ENCODE peak calls at places on chromosomes 16 and 17, in ten cellular contexts. One of them, this sample, is unnamed.

GRCh38 chr17:17227608-17228520 is 9.1 kb downstream of the FLCN start:
- DNase-seq in activated effector memory CD4-positive, alpha-beta T cell treated with anti-CD3 and anti-CD28 coated beads, Interleukin-2, amount 50 U/mL, for 16 hours: no peak
- DNase-seq in EL: no peak
- DNase-seq in GM06990: no peak
- DNase-seq in left kidney: no peak
- DNase-seq in dorsolateral prefrontal cortex: no peak
- DNase-seq in fibroblast of the conjunctiva: no peak
- DNase-seq in pons: no peak
- DNase-seq in PC-3: no peak
- DNase-seq in AG10803: no peak
- DNase-seq in this sample: no peak

GRCh38 chr16:7393680-7394079 is 61.0 kb downstream of the RBFOX1 start:
- DNase-seq in activated effector memory CD4-positive, alpha-beta T cell treated with anti-CD3 and anti-CD28 coated beads, Interleukin-2, amount 50 U/mL, for 16 hours: no peak
- DNase-seq in EL: no peak
- DNase-seq in GM06990: no peak
- DNase-seq in left kidney: no peak
- DNase-seq in dorsolateral prefrontal cortex: no peak
- DNase-seq in fibroblast of the conjunctiva: no peak
- DNase-seq in pons: no peak
- DNase-seq in PC-3: no peak
- DNase-seq in AG10803: no peak
- DNase-seq in this sample: no peak

GRCh38 chr17:82551779-82552457 is 32.4 kb downstream of the FOXK2 start:
- DNase-seq in activated effector memory CD4-positive, alpha-beta T cell treated with anti-CD3 and anti-CD28 coated beads, Interleukin-2, amount 50 U/mL, for 16 hours: peak
- DNase-seq in EL: peak
- DNase-seq in GM06990: peak
- DNase-seq in left kidney: peak
- DNase-seq in dorsolateral prefrontal cortex: peak
- DNase-seq in fibroblast of the conjunctiva: peak
- DNase-seq in pons: no peak
- DNase-seq in PC-3: peak
- DNase-seq in AG10803: peak
- DNase-seq in this sample: peak

GRCh38 chr17:58352843-58353719 is 1.1 kb upstream of the SUPT4H1 start:
- DNase-seq in activated effector memory CD4-positive, alpha-beta T cell treated with anti-CD3 and anti-CD28 coated beads, Interleukin-2, amount 50 U/mL, for 16 hours: peak
- DNase-seq in EL: peak
- DNase-seq in GM06990: peak
- DNase-seq in left kidney: peak
- DNase-seq in dorsolateral prefrontal cortex: peak
- DNase-seq in fibroblast of the conjunctiva: no peak
- DNase-seq in pons: peak
- DNase-seq in PC-3: peak
- DNase-seq in AG10803: peak
- DNase-seq in this sample: peak

GRCh38 chr16:65717006-65717720 is 595.3 kb upstream of the CDH11 start:
- DNase-seq in activated effector memory CD4-positive, alpha-beta T cell treated with anti-CD3 and anti-CD28 coated beads, Interleukin-2, amount 50 U/mL, for 16 hours: no peak
- DNase-seq in EL: no peak
- DNase-seq in GM06990: no peak
- DNase-seq in left kidney: no peak
- DNase-seq in dorsolateral prefrontal cortex: no peak
- DNase-seq in fibroblast of the conjunctiva: no peak
- DNase-seq in pons: no peak
- DNase-seq in PC-3: no peak
- DNase-seq in AG10803: no peak
- DNase-seq in this sample: no peak

GRCh38 chr16:88320947-88321634 is 61.7 kb upstream of the ZNF469 start:
- DNase-seq in activated effector memory CD4-positive, alpha-beta T cell treated with anti-CD3 and anti-CD28 coated beads, Interleukin-2, amount 50 U/mL, for 16 hours: no peak
- DNase-seq in EL: peak
- DNase-seq in GM06990: no peak
- DNase-seq in left kidney: no peak
- DNase-seq in dorsolateral prefrontal cortex: no peak
- DNase-seq in fibroblast of the conjunctiva: no peak
- DNase-seq in pons: no peak
- DNase-seq in PC-3: peak
- DNase-seq in AG10803: no peak
- DNase-seq in this sample: no peak

GRCh38 chr17:77383613-77384608 is 243.1 kb downstream of the SEC14L1 start:
- DNase-seq in activated effector memory CD4-positive, alpha-beta T cell treated with anti-CD3 and anti-CD28 coated beads, Interleukin-2, amount 50 U/mL, for 16 hours: no peak
- DNase-seq in EL: no peak
- DNase-seq in GM06990: no peak
- DNase-seq in left kidney: no peak
- DNase-seq in dorsolateral prefrontal cortex: no peak
- DNase-seq in fibroblast of the conjunctiva: no peak
- DNase-seq in pons: no peak
- DNase-seq in PC-3: no peak
- DNase-seq in AG10803: no peak
- DNase-seq in this sample: no peak

GRCh38 chr17:44272321-44272951 is 4.5 kb upstream of the SLC4A1 start:
- DNase-seq in activated effector memory CD4-positive, alpha-beta T cell treated with anti-CD3 and anti-CD28 coated beads, Interleukin-2, amount 50 U/mL, for 16 hours: no peak
- DNase-seq in EL: no peak
- DNase-seq in GM06990: no peak
- DNase-seq in left kidney: no peak
- DNase-seq in dorsolateral prefrontal cortex: no peak
- DNase-seq in fibroblast of the conjunctiva: no peak
- DNase-seq in pons: no peak
- DNase-seq in PC-3: no peak
- DNase-seq in AG10803: no peak
- DNase-seq in this sample: no peak

GRCh38 chr17:3990391-3991127 is 26.3 kb upstream of the ATP2A3 start:
- DNase-seq in activated effector memory CD4-positive, alpha-beta T cell treated with anti-CD3 and anti-CD28 coated beads, Interleukin-2, amount 50 U/mL, for 16 hours: no peak
- DNase-seq in EL: no peak
- DNase-seq in GM06990: no peak
- DNase-seq in left kidney: no peak
- DNase-seq in dorsolateral prefrontal cortex: no peak
- DNase-seq in fibroblast of the conjunctiva: no peak
- DNase-seq in pons: no peak
- DNase-seq in PC-3: no peak
- DNase-seq in AG10803: peak
- DNase-seq in this sample: no peak

GRCh38 chr17:56593073-56593740 is at the start of gene NOG:
- DNase-seq in activated effector memory CD4-positive, alpha-beta T cell treated with anti-CD3 and anti-CD28 coated beads, Interleukin-2, amount 50 U/mL, for 16 hours: peak
- DNase-seq in EL: peak
- DNase-seq in GM06990: no peak
- DNase-seq in left kidney: peak
- DNase-seq in dorsolateral prefrontal cortex: peak
- DNase-seq in fibroblast of the conjunctiva: peak
- DNase-seq in pons: peak
- DNase-seq in PC-3: peak
- DNase-seq in AG10803: peak
- DNase-seq in this sample: no peak

GRCh38 chr17:44004761-44005526 is 522 bp downstream of the NAGS start:
- DNase-seq in activated effector memory CD4-positive, alpha-beta T cell treated with anti-CD3 and anti-CD28 coated beads, Interleukin-2, amount 50 U/mL, for 16 hours: peak
- DNase-seq in EL: no peak
- DNase-seq in GM06990: no peak
- DNase-seq in left kidney: peak
- DNase-seq in dorsolateral prefrontal cortex: no peak
- DNase-seq in fibroblast of the conjunctiva: no peak
- DNase-seq in pons: no peak
- DNase-seq in PC-3: peak
- DNase-seq in AG10803: no peak
- DNase-seq in this sample: no peak

GRCh38 chr16:9846362-9847099 is 335.7 kb downstream of the GRIN2A start:
- DNase-seq in activated effector memory CD4-positive, alpha-beta T cell treated with anti-CD3 and anti-CD28 coated beads, Interleukin-2, amount 50 U/mL, for 16 hours: no peak
- DNase-seq in EL: peak
- DNase-seq in GM06990: no peak
- DNase-seq in left kidney: no peak
- DNase-seq in dorsolateral prefrontal cortex: no peak
- DNase-seq in fibroblast of the conjunctiva: no peak
- DNase-seq in pons: no peak
- DNase-seq in PC-3: peak
- DNase-seq in AG10803: no peak
- DNase-seq in this sample: no peak

GRCh38 chr17:1611715-1612114 is 16.9 kb downstream of the SLC43A2 start:
- DNase-seq in activated effector memory CD4-positive, alpha-beta T cell treated with anti-CD3 and anti-CD28 coated beads, Interleukin-2, amount 50 U/mL, for 16 hours: no peak
- DNase-seq in EL: no peak
- DNase-seq in GM06990: no peak
- DNase-seq in left kidney: no peak
- DNase-seq in dorsolateral prefrontal cortex: no peak
- DNase-seq in fibroblast of the conjunctiva: no peak
- DNase-seq in pons: peak
- DNase-seq in PC-3: no peak
- DNase-seq in AG10803: no peak
- DNase-seq in this sample: no peak

GRCh38 chr17:59753522-59754467 is 46.3 kb downstream of the VMP1 start:
- DNase-seq in activated effector memory CD4-positive, alpha-beta T cell treated with anti-CD3 and anti-CD28 coated beads, Interleukin-2, amount 50 U/mL, for 16 hours: no peak
- DNase-seq in EL: peak
- DNase-seq in GM06990: peak
- DNase-seq in left kidney: peak
- DNase-seq in dorsolateral prefrontal cortex: no peak
- DNase-seq in fibroblast of the conjunctiva: peak
- DNase-seq in pons: peak
- DNase-seq in PC-3: peak
- DNase-seq in AG10803: peak
- DNase-seq in this sample: peak

GRCh38 chr17:12744298-12744697 is 45.0 kb upstream of the ARHGAP44 start:
- DNase-seq in activated effector memory CD4-positive, alpha-beta T cell treated with anti-CD3 and anti-CD28 coated beads, Interleukin-2, amount 50 U/mL, for 16 hours: no peak
- DNase-seq in EL: peak
- DNase-seq in GM06990: no peak
- DNase-seq in left kidney: no peak
- DNase-seq in dorsolateral prefrontal cortex: no peak
- DNase-seq in fibroblast of the conjunctiva: no peak
- DNase-seq in pons: no peak
- DNase-seq in PC-3: no peak
- DNase-seq in AG10803: peak
- DNase-seq in this sample: no peak

GRCh38 chr17:71085238-71086033 is 916.1 kb downstream of the KCNJ2 start:
- DNase-seq in activated effector memory CD4-positive, alpha-beta T cell treated with anti-CD3 and anti-CD28 coated beads, Interleukin-2, amount 50 U/mL, for 16 hours: no peak
- DNase-seq in EL: peak
- DNase-seq in GM06990: no peak
- DNase-seq in left kidney: no peak
- DNase-seq in dorsolateral prefrontal cortex: no peak
- DNase-seq in fibroblast of the conjunctiva: no peak
- DNase-seq in pons: peak
- DNase-seq in PC-3: peak
- DNase-seq in AG10803: peak
- DNase-seq in this sample: peak

GRCh38 chr16:47459603-47460002 is 1.3 kb downstream of the ITFG1 start:
- DNase-seq in activated effector memory CD4-positive, alpha-beta T cell treated with anti-CD3 and anti-CD28 coated beads, Interleukin-2, amount 50 U/mL, for 16 hours: no peak
- DNase-seq in EL: no peak
- DNase-seq in GM06990: no peak
- DNase-seq in left kidney: no peak
- DNase-seq in dorsolateral prefrontal cortex: no peak
- DNase-seq in fibroblast of the conjunctiva: no peak
- DNase-seq in pons: no peak
- DNase-seq in PC-3: no peak
- DNase-seq in AG10803: no peak
- DNase-seq in this sample: no peak

GRCh38 chr17:75069783-75070182 is 18.0 kb upstream of the SLC16A5 start:
- DNase-seq in activated effector memory CD4-positive, alpha-beta T cell treated with anti-CD3 and anti-CD28 coated beads, Interleukin-2, amount 50 U/mL, for 16 hours: no peak
- DNase-seq in EL: no peak
- DNase-seq in GM06990: no peak
- DNase-seq in left kidney: no peak
- DNase-seq in dorsolateral prefrontal cortex: no peak
- DNase-seq in fibroblast of the conjunctiva: no peak
- DNase-seq in pons: no peak
- DNase-seq in PC-3: peak
- DNase-seq in AG10803: peak
- DNase-seq in this sample: no peak

GRCh38 chr17:49249292-49249794 is 18.8 kb upstream of the PHOSPHO1 start:
- DNase-seq in activated effector memory CD4-positive, alpha-beta T cell treated with anti-CD3 and anti-CD28 coated beads, Interleukin-2, amount 50 U/mL, for 16 hours: no peak
- DNase-seq in EL: no peak
- DNase-seq in GM06990: no peak
- DNase-seq in left kidney: peak
- DNase-seq in dorsolateral prefrontal cortex: no peak
- DNase-seq in fibroblast of the conjunctiva: no peak
- DNase-seq in pons: no peak
- DNase-seq in PC-3: peak
- DNase-seq in AG10803: peak
- DNase-seq in this sample: no peak

GRCh38 chr17:4101799-4102405 is 40.9 kb downstream of the ZZEF1 start:
- DNase-seq in activated effector memory CD4-positive, alpha-beta T cell treated with anti-CD3 and anti-CD28 coated beads, Interleukin-2, amount 50 U/mL, for 16 hours: no peak
- DNase-seq in EL: no peak
- DNase-seq in GM06990: no peak
- DNase-seq in left kidney: no peak
- DNase-seq in dorsolateral prefrontal cortex: no peak
- DNase-seq in fibroblast of the conjunctiva: no peak
- DNase-seq in pons: no peak
- DNase-seq in PC-3: no peak
- DNase-seq in AG10803: no peak
- DNase-seq in this sample: no peak

GRCh38 chr16:56847173-56847948 is 17.6 kb upstream of the SLC12A3 start:
- DNase-seq in activated effector memory CD4-positive, alpha-beta T cell treated with anti-CD3 and anti-CD28 coated beads, Interleukin-2, amount 50 U/mL, for 16 hours: no peak
- DNase-seq in EL: peak
- DNase-seq in GM06990: no peak
- DNase-seq in left kidney: no peak
- DNase-seq in dorsolateral prefrontal cortex: no peak
- DNase-seq in fibroblast of the conjunctiva: no peak
- DNase-seq in pons: peak
- DNase-seq in PC-3: no peak
- DNase-seq in AG10803: no peak
- DNase-seq in this sample: no peak

GRCh38 chr17:41392278-41392677 is 5.1 kb downstream of the KRT31 start:
- DNase-seq in activated effector memory CD4-positive, alpha-beta T cell treated with anti-CD3 and anti-CD28 coated beads, Interleukin-2, amount 50 U/mL, for 16 hours: no peak
- DNase-seq in EL: peak
- DNase-seq in GM06990: no peak
- DNase-seq in left kidney: no peak
- DNase-seq in dorsolateral prefrontal cortex: no peak
- DNase-seq in fibroblast of the conjunctiva: no peak
- DNase-seq in pons: no peak
- DNase-seq in PC-3: no peak
- DNase-seq in AG10803: peak
- DNase-seq in this sample: no peak

GRCh38 chr17:62625184-62625869 is 2.1 kb upstream of the MRC2 start:
- DNase-seq in activated effector memory CD4-positive, alpha-beta T cell treated with anti-CD3 and anti-CD28 coated beads, Interleukin-2, amount 50 U/mL, for 16 hours: no peak
- DNase-seq in EL: no peak
- DNase-seq in GM06990: no peak
- DNase-seq in left kidney: no peak
- DNase-seq in dorsolateral prefrontal cortex: no peak
- DNase-seq in fibroblast of the conjunctiva: no peak
- DNase-seq in pons: no peak
- DNase-seq in PC-3: no peak
- DNase-seq in AG10803: no peak
- DNase-seq in this sample: no peak

GRCh38 chr17:40577611-40578065 is 12.4 kb upstream of the CCR7 start:
- DNase-seq in activated effector memory CD4-positive, alpha-beta T cell treated with anti-CD3 and anti-CD28 coated beads, Interleukin-2, amount 50 U/mL, for 16 hours: no peak
- DNase-seq in EL: no peak
- DNase-seq in GM06990: peak
- DNase-seq in left kidney: no peak
- DNase-seq in dorsolateral prefrontal cortex: no peak
- DNase-seq in fibroblast of the conjunctiva: no peak
- DNase-seq in pons: no peak
- DNase-seq in PC-3: no peak
- DNase-seq in AG10803: no peak
- DNase-seq in this sample: no peak

GRCh38 chr17:78664476-78665384 is 87.5 kb upstream of the DNAH17 start:
- DNase-seq in activated effector memory CD4-positive, alpha-beta T cell treated with anti-CD3 and anti-CD28 coated beads, Interleukin-2, amount 50 U/mL, for 16 hours: peak
- DNase-seq in EL: no peak
- DNase-seq in GM06990: no peak
- DNase-seq in left kidney: peak
- DNase-seq in dorsolateral prefrontal cortex: no peak
- DNase-seq in fibroblast of the conjunctiva: no peak
- DNase-seq in pons: peak
- DNase-seq in PC-3: peak
- DNase-seq in AG10803: no peak
- DNase-seq in this sample: no peak

GRCh38 chr17:44782349-44782850 is 23.6 kb downstream of the ADAM11 start:
- DNase-seq in activated effector memory CD4-positive, alpha-beta T cell treated with anti-CD3 and anti-CD28 coated beads, Interleukin-2, amount 50 U/mL, for 16 hours: peak
- DNase-seq in EL: no peak
- DNase-seq in GM06990: no peak
- DNase-seq in left kidney: no peak
- DNase-seq in dorsolateral prefrontal cortex: no peak
- DNase-seq in fibroblast of the conjunctiva: no peak
- DNase-seq in pons: no peak
- DNase-seq in PC-3: no peak
- DNase-seq in AG10803: no peak
- DNase-seq in this sample: no peak

GRCh38 chr16:49282690-49283375 is 1.2 kb upstream of the CBLN1 start:
- DNase-seq in activated effector memory CD4-positive, alpha-beta T cell treated with anti-CD3 and anti-CD28 coated beads, Interleukin-2, amount 50 U/mL, for 16 hours: no peak
- DNase-seq in EL: no peak
- DNase-seq in GM06990: no peak
- DNase-seq in left kidney: peak
- DNase-seq in dorsolateral prefrontal cortex: peak
- DNase-seq in fibroblast of the conjunctiva: no peak
- DNase-seq in pons: peak
- DNase-seq in PC-3: no peak
- DNase-seq in AG10803: no peak
- DNase-seq in this sample: no peak

GRCh38 chr16:14505846-14506245 is 124.2 kb downstream of the PARN start:
- DNase-seq in activated effector memory CD4-positive, alpha-beta T cell treated with anti-CD3 and anti-CD28 coated beads, Interleukin-2, amount 50 U/mL, for 16 hours: no peak
- DNase-seq in EL: no peak
- DNase-seq in GM06990: no peak
- DNase-seq in left kidney: no peak
- DNase-seq in dorsolateral prefrontal cortex: no peak
- DNase-seq in fibroblast of the conjunctiva: no peak
- DNase-seq in pons: no peak
- DNase-seq in PC-3: peak
- DNase-seq in AG10803: peak
- DNase-seq in this sample: no peak